ENCODE peak calls at places on chromosomes 1 and 21, in five cellular contexts. S, L, T, G and W are unnamed samples.

GRCh38 chr1:167562697-167563096 is 9.1 kb upstream of the CREG1 start:
- DNase-seq in S (no peak), L (no peak), T (no peak), G (no peak), W (no peak)

GRCh38 chr1:29998686-29999085 is 724.7 kb downstream of the MATN1 start:
- DNase-seq in S (no peak), L (no peak), T (no peak), G (no peak), W (no peak)

GRCh38 chr1:223258751-223259177 is 105.2 kb downstream of the SUSD4 start:
- DNase-seq in S (no peak), L (no peak), T (peak; percentile 66), G (no peak), W (no peak)

GRCh38 chr1:228064741-228065542 is 17.6 kb upstream of the ARF1 start:
- DNase-seq in S (no peak), L (no peak), T (no peak), G (peak; percentile 42), W (no peak)

GRCh38 chr1:55937840-55938375 is 641.5 kb downstream of the PLPP3 start:
- DNase-seq in S (no peak), L (no peak), T (no peak), G (no peak), W (no peak)

GRCh38 chr1:19762175-19762779 is 37.4 kb downstream of the TMCO4 start:
- DNase-seq in S (peak; percentile 63), L (no peak), T (peak; percentile 55), G (no peak), W (peak; percentile 70)

GRCh38 chr1:32706491-32706890 is 3.9 kb upstream of the SYNC start:
- DNase-seq in S (no peak), L (no peak), T (no peak), G (peak; percentile 19), W (no peak)

GRCh38 chr1:44723496-44724407 is 7.2 kb downstream of the RNU5D-1 start:
- DNase-seq in S (peak; percentile 78), L (peak; percentile 29), T (no peak), G (no peak), W (no peak)

GRCh38 chr1:11571906-11572616 is 82.2 kb downstream of the FBXO2 start:
- DNase-seq in S (no peak), L (no peak), T (no peak), G (no peak), W (peak; percentile 56)

DNA sequence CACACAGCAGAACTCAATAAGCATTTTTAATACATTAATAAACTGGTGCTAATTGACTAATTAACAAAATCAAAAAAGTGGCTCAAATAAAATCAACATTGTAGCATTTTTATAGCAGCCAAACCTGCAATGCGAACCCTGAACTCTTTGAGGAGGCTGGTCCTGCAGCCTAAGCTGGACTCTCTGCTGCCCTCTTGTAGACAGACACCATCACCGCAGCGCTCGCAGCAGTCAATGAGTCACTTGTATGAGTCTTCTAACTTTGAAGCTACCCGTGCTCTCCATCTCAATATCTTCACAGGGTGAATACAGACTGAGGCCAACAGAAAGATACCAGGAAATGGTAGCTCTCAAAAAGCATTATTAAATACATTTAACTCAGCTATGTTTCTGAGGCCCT is 9.7 kb upstream of the KRTAP7-1 start:
- DNase-seq in S (peak; percentile 9), L (no peak), T (no peak), G (no peak), W (peak; percentile 60)
- TF ChIP-seq CTCF in S (peak; percentile 33), L (no peak), T (no peak), G (no peak), W (peak; percentile 65)

GRCh38 chr1:152924191-152924590 is 15.8 kb downstream of the IVL start:
- DNase-seq in S (no peak), L (no peak), T (no peak), G (no peak), W (no peak)

GRCh38 chr1:152928671-152929070 is 18.3 kb upstream of the SPRR5 start:
- DNase-seq in S (no peak), L (no peak), T (no peak), G (no peak), W (no peak)

DNA sequence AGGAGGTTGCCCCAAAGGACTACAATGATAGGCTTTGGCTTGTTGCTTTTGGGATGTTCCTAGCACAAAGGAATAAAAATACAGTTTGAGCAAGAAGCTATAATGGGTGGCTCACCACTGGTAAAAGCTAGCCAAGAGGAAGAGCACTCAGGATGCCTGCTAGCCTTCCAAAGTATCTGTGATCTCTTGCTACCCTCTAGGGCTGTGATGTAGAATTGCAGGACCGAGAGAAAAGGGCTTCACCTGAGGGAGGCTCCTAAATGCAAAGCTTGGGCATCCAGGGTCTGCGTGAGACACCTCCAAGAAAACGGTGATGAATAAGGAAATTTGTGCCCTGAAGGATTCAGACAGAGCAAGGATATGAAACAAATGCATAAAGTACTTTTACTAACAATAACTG is 17.7 kb downstream of the IVL start:
- DNase-seq in S (peak; percentile 51), L (no peak), T (no peak), G (no peak), W (no peak)
- TF ChIP-seq CTCF in S (peak; percentile 39), L (no peak), T (peak; percentile 43), G (no peak), W (no peak)

GRCh38 chr1:77757066-77757584 is 2.5 kb downstream of the USP33 start:
- DNase-seq in S (no peak), L (no peak), T (no peak), G (no peak), W (no peak)

GRCh38 chr1:77756052-77756754 is 3.4 kb downstream of the USP33 start:
- DNase-seq in S (no peak), L (no peak), T (no peak), G (no peak), W (no peak)

GRCh38 chr1:77759090-77760028 is at the start of gene USP33:
- DNase-seq in S (peak; percentile 94), L (peak; percentile 90), T (peak; percentile 95), G (peak; percentile 93), W (peak; percentile 93)

GRCh38 chr1:77757616-77758015 is 2.0 kb downstream of the USP33 start:
- DNase-seq in S (no peak), L (no peak), T (no peak), G (no peak), W (no peak)

GRCh38 chr1:77762072-77762476 is 2.4 kb upstream of the USP33 start:
- DNase-seq in S (no peak), L (no peak), T (peak; percentile 42), G (no peak), W (no peak)
- TF ChIP-seq CTCF in S (no peak), L (no peak), T (no peak), G (no peak), W (no peak)

GRCh38 chr1:84997667-84998600 is 1.0 kb upstream of the MCOLN2 start:
- DNase-seq in S (peak; percentile 46), L (peak; percentile 14), T (no peak), G (no peak), W (peak; percentile 22)

GRCh38 chr1:85001742-85002141 is 4.8 kb upstream of the MCOLN2 start:
- DNase-seq in S (no peak), L (no peak), T (no peak), G (no peak), W (no peak)

GRCh38 chr1:84998642-84999280 is 1.8 kb upstream of the MCOLN2 start:
- DNase-seq in S (peak; percentile 37), L (no peak), T (no peak), G (no peak), W (no peak)

GRCh38 chr1:84995484-84996334 is 1.2 kb downstream of the MCOLN2 start:
- DNase-seq in S (peak; percentile 80), L (no peak), T (no peak), G (no peak), W (no peak)

DNA sequence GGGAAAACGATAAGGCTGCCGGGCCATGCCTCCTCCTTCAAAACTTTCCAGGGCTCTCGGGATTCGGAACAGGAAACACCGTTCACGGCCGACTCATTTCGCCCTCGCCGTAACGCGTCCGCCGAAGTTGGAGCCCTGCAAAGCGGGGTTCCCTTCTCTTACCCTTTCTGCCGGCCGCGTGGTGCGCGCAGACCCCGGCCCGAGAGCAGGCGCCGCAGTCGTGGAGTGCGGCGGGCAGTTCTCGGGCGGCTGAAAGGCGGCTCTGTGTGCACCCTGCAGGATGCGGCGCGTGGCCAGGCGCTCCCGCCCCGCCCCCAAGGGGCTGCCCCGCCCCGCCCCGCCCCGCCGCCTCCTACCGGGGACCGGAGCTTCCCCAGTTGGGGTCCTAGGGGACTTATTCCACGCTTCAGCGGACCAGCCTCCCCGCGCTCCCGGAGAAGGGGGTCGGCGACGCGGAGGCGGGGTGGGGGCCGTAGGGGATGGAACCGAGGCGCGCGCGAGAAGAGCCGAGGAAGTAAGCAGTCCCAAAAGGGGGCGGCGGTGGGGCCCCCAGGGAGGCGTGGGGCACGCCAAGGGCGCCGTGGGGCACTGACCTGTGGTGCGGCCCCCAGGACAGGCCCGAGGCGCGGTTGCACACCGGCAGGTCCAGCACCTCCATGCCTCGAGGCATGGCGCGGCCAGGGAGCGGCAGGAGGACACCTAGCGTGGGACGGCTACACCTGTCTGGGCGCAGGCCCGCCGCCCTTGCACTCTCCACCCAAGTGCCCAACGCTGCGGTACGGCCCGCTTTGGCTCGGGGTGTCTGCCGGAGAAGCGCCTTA is at the start of gene MCOLN2:
- DNase-seq in S (peak; percentile 90), L (peak; percentile 44), T (peak; percentile 66), G (peak; percentile 69), W (peak; percentile 48)
- TF ChIP-seq CTCF in S (no peak), L (peak; percentile 14), T (no peak), G (no peak), W (no peak)

DNA sequence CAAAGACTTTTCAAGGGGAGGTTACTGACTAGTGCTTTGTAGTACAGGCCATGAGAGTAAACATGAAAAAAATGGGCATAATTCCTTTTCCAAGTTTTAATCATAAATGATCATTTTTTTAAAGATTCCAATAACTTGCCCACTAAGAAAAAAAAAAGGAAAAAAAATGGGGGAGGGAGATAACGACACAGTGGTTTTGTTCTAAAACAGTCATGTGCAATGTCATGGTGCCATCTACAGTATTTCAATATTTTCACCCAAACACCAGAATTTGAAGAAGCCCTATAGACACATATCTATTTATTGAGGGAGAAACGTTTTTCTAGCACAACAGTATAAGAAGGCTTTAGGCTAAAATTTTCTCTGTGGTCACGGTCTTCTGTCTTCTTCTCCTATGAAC is 250.2 kb downstream of the LTN1 start:
- DNase-seq in S (no peak), L (no peak), T (no peak), G (no peak), W (no peak)
- TF ChIP-seq CTCF in S (no peak), L (peak; percentile 46), T (no peak), G (peak; percentile 14), W (no peak)

GRCh38 chr1:229091721-229092136 is 179.2 kb upstream of the RAB4A start:
- DNase-seq in S (no peak), L (no peak), T (no peak), G (no peak), W (no peak)
- TF ChIP-seq CTCF in S (no peak), L (no peak), T (no peak), G (no peak), W (no peak)

GRCh38 chr1:64834734-64835133 is 89.9 kb downstream of the RAVER2 start:
- DNase-seq in S (no peak), L (no peak), T (no peak), G (no peak), W (no peak)
- TF ChIP-seq CTCF in S (no peak), L (no peak), T (no peak), G (no peak), W (no peak)

DNA sequence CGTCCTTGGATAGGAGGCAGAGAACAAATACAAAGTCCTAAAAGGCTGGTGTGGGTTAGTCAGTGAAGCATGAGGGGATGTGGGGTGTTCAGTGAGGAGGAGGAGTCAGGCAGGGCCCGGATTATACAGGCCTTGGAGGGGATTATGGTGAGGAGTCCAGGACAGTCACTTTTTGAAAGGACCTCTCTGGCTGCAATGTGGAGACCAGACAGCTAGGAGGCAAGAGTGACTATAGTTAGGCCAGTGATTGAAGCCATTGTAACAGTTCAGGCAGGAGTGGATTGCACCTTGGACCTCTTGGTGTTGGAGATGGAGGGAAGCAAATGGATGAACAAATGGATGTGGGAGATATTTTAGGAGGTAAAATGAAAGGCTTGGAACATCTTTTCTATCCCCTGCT is 115.8 kb downstream of the C1orf94 start:
- DNase-seq in S (no peak), L (no peak), T (no peak), G (no peak), W (no peak)
- TF ChIP-seq CTCF in S (peak; percentile 4), L (no peak), T (no peak), G (no peak), W (no peak)